ENCODE peak calls at places on chromosome 22, in eight cellular contexts. One of them, this sample, is unnamed.

GRCh38 chr22:42920101-42920820 is 63.2 kb upstream of the ARFGAP3 start:
- DNase-seq in heart right ventricle: no peak
- DNase-seq in HCT116: no peak
- DNase-seq in neuronal stem cell: no peak
- DNase-seq in Peyer's patch: no peak
- DNase-seq in AG10803: peak
- DNase-seq in A549: no peak
- DNase-seq in OCI-LY7: no peak
- DNase-seq in this sample: no peak

GRCh38 chr22:39490966-39491680 is 11.0 kb upstream of the MIEF1 start:
- DNase-seq in AG10803: no peak
- DNase-seq in heart right ventricle: no peak
- DNase-seq in OCI-LY7: no peak
- DNase-seq in Peyer's patch: no peak
- DNase-seq in A549: no peak
- DNase-seq in HCT116: no peak
- DNase-seq in neuronal stem cell: no peak
- DNase-seq in this sample: no peak

GRCh38 chr22:27170491-27170890 is 513.1 kb downstream of the MIAT start:
- DNase-seq in OCI-LY7: no peak
- DNase-seq in A549: peak
- DNase-seq in AG10803: peak
- DNase-seq in Peyer's patch: no peak
- DNase-seq in HCT116: peak
- DNase-seq in heart right ventricle: no peak
- DNase-seq in neuronal stem cell: no peak
- DNase-seq in this sample: peak

GRCh38 chr22:27420817-27421361 is 380.7 kb downstream of the MN1 start:
- DNase-seq in HCT116: no peak
- DNase-seq in AG10803: peak
- DNase-seq in heart right ventricle: peak
- DNase-seq in neuronal stem cell: no peak
- DNase-seq in OCI-LY7: no peak
- DNase-seq in Peyer's patch: peak
- DNase-seq in A549: no peak
- DNase-seq in this sample: peak

GRCh38 chr22:24801906-24802504 is 4.0 kb upstream of the SGSM1 start:
- DNase-seq in heart right ventricle: no peak
- DNase-seq in A549: no peak
- DNase-seq in Peyer's patch: no peak
- DNase-seq in neuronal stem cell: no peak
- DNase-seq in AG10803: no peak
- DNase-seq in OCI-LY7: no peak
- DNase-seq in HCT116: no peak
- DNase-seq in this sample: no peak

GRCh38 chr22:46178755-46179505 is 28.6 kb downstream of the PPARA start:
- DNase-seq in neuronal stem cell: no peak
- DNase-seq in Peyer's patch: no peak
- DNase-seq in heart right ventricle: no peak
- DNase-seq in A549: no peak
- DNase-seq in OCI-LY7: no peak
- DNase-seq in HCT116: no peak
- DNase-seq in AG10803: no peak
- DNase-seq in this sample: no peak

GRCh38 chr22:39149915-39150847 is 2.3 kb downstream of the CBX7 start:
- DNase-seq in OCI-LY7: no peak
- DNase-seq in A549: no peak
- DNase-seq in heart right ventricle: no peak
- DNase-seq in Peyer's patch: no peak
- DNase-seq in HCT116: no peak
- DNase-seq in neuronal stem cell: no peak
- DNase-seq in AG10803: no peak
- DNase-seq in this sample: no peak

GRCh38 chr22:42685941-42686666 is 34.6 kb downstream of the A4GALT start:
- DNase-seq in OCI-LY7: no peak
- DNase-seq in A549: peak
- DNase-seq in heart right ventricle: peak
- DNase-seq in AG10803: no peak
- DNase-seq in neuronal stem cell: no peak
- DNase-seq in HCT116: no peak
- DNase-seq in Peyer's patch: no peak
- DNase-seq in this sample: no peak

GRCh38 chr22:38923463-38924196 is 33.8 kb upstream of the APOBEC3A start:
- DNase-seq in A549: peak
- DNase-seq in Peyer's patch: no peak
- DNase-seq in AG10803: peak
- DNase-seq in HCT116: peak
- DNase-seq in OCI-LY7: no peak
- DNase-seq in neuronal stem cell: no peak
- DNase-seq in heart right ventricle: peak
- DNase-seq in this sample: peak

GRCh38 chr22:38097557-38098409 is 12.7 kb downstream of the BAIAP2L2 start:
- DNase-seq in neuronal stem cell: peak
- DNase-seq in HCT116: peak
- DNase-seq in AG10803: no peak
- DNase-seq in Peyer's patch: no peak
- DNase-seq in OCI-LY7: no peak
- DNase-seq in A549: no peak
- DNase-seq in heart right ventricle: no peak
- DNase-seq in this sample: no peak

GRCh38 chr22:47162865-47163264 is 400.4 kb downstream of the TBC1D22A start:
- DNase-seq in neuronal stem cell: no peak
- DNase-seq in OCI-LY7: no peak
- DNase-seq in heart right ventricle: peak
- DNase-seq in Peyer's patch: no peak
- DNase-seq in HCT116: no peak
- DNase-seq in A549: no peak
- DNase-seq in AG10803: no peak
- DNase-seq in this sample: peak

GRCh38 chr22:35683560-35683959 is 34.1 kb upstream of the APOL5 start:
- DNase-seq in A549: no peak
- DNase-seq in OCI-LY7: no peak
- DNase-seq in Peyer's patch: no peak
- DNase-seq in heart right ventricle: no peak
- DNase-seq in AG10803: no peak
- DNase-seq in HCT116: no peak
- DNase-seq in neuronal stem cell: no peak
- DNase-seq in this sample: no peak

GRCh38 chr22:50289942-50290630 is 17.4 kb downstream of the PLXNB2 start:
- DNase-seq in heart right ventricle: no peak
- DNase-seq in AG10803: no peak
- DNase-seq in Peyer's patch: no peak
- DNase-seq in neuronal stem cell: no peak
- DNase-seq in OCI-LY7: no peak
- DNase-seq in A549: no peak
- DNase-seq in HCT116: no peak
- DNase-seq in this sample: no peak

GRCh38 chr22:27303718-27304117 is 497.8 kb downstream of the MN1 start:
- DNase-seq in HCT116: no peak
- DNase-seq in OCI-LY7: no peak
- DNase-seq in neuronal stem cell: no peak
- DNase-seq in A549: no peak
- DNase-seq in AG10803: no peak
- DNase-seq in Peyer's patch: no peak
- DNase-seq in heart right ventricle: no peak
- DNase-seq in this sample: no peak

GRCh38 chr22:19361501-19362103 is 69.9 kb downstream of the HIRA start:
- DNase-seq in heart right ventricle: no peak
- DNase-seq in Peyer's patch: peak
- DNase-seq in HCT116: no peak
- DNase-seq in A549: no peak
- DNase-seq in AG10803: no peak
- DNase-seq in neuronal stem cell: no peak
- DNase-seq in OCI-LY7: peak
- DNase-seq in this sample: no peak

GRCh38 chr22:39244496-39245129 is at the start of gene PDGFB:
- DNase-seq in heart right ventricle: peak
- DNase-seq in OCI-LY7: no peak
- DNase-seq in AG10803: no peak
- DNase-seq in A549: no peak
- DNase-seq in neuronal stem cell: no peak
- DNase-seq in Peyer's patch: no peak
- DNase-seq in HCT116: no peak
- DNase-seq in this sample: no peak

GRCh38 chr22:19958083-19959042 is 16.7 kb upstream of the TXNRD2 start:
- DNase-seq in heart right ventricle: no peak
- DNase-seq in AG10803: peak
- DNase-seq in HCT116: no peak
- DNase-seq in OCI-LY7: no peak
- DNase-seq in A549: no peak
- DNase-seq in Peyer's patch: no peak
- DNase-seq in neuronal stem cell: no peak
- DNase-seq in this sample: no peak

GRCh38 chr22:29074276-29074625 is 1.4 kb downstream of the KREMEN1 start:
- DNase-seq in neuronal stem cell: no peak
- DNase-seq in Peyer's patch: no peak
- DNase-seq in OCI-LY7: no peak
- DNase-seq in A549: no peak
- DNase-seq in heart right ventricle: no peak
- DNase-seq in AG10803: no peak
- DNase-seq in HCT116: no peak
- DNase-seq in this sample: no peak
- H3K4me3 ChIP-seq in neuronal stem cell: no peak
- H3K4me3 ChIP-seq in Peyer's patch: peak
- H3K4me3 ChIP-seq in OCI-LY7: no peak
- H3K4me3 ChIP-seq in A549: no peak
- H3K4me3 ChIP-seq in heart right ventricle: peak
- H3K4me3 ChIP-seq in AG10803: peak
- H3K4me3 ChIP-seq in HCT116: peak
- H3K4me3 ChIP-seq in this sample: no peak

DNA sequence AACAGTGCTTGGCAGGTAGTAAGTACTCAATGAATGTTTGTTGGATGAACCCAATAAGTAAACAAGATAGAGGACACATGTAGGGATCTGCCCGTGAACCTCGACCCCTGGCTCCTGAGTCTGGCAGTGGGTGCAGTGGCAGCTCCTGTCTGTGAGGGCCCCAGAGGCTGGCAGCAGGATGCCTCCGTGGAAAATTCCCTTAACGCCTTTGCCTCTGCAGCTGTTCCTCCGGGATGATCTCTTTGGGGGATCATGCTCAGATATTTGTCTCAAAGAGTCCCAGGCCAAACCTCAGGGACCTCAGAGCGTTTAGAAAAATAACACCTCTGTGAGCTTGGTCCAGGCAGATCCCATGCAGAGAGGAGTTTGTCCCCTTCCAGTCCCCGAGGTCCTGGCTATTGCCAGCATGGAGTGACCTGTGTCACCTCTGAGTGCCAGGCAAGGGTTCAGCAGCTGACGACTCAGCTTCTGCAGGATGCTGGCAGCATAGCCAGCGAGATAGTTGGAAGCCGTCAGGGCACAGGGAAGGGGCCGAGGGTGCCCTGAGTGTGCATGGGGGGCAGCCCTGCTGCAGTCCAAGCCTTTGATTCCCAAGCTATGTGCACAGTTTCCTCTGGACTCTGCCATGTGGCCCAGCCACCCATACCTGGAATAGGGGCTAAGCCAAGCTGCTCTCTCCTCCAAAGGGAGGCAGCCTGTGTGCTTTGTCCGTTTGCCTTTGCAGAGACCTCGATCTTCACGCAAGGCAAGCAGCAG is 613 bp upstream of the MCHR1 start:
- DNase-seq in neuronal stem cell: no peak
- DNase-seq in AG10803: no peak
- DNase-seq in HCT116: no peak
- DNase-seq in heart right ventricle: no peak
- DNase-seq in A549: no peak
- DNase-seq in OCI-LY7: no peak
- DNase-seq in Peyer's patch: no peak
- DNase-seq in this sample: no peak
- H3K4me3 ChIP-seq in neuronal stem cell: no peak
- H3K4me3 ChIP-seq in AG10803: peak
- H3K4me3 ChIP-seq in HCT116: no peak
- H3K4me3 ChIP-seq in heart right ventricle: no peak
- H3K4me3 ChIP-seq in A549: no peak
- H3K4me3 ChIP-seq in OCI-LY7: no peak
- H3K4me3 ChIP-seq in Peyer's patch: no peak
- H3K4me3 ChIP-seq in this sample: no peak

DNA sequence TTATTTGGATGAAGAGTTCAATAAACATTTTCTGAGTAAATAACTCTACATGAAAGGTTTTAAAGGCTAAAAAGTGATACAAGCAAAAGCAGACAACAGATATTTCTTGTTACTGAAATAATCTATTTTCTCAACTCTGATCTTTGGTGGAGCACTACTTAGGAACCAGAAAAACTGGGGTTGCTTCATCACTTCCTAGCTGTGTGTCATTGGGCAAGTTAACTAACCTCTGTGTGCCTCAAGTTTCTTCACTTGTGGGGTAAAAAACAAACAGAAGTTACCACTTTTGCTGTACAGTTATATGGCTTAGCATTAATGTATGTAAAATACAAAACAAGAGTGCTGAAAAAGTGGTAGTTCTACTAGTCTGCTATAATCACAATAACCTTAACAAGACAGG is 5.6 kb downstream of the MAPK1 start:
- DNase-seq in neuronal stem cell: no peak
- DNase-seq in A549: no peak
- DNase-seq in OCI-LY7: no peak
- DNase-seq in AG10803: no peak
- DNase-seq in Peyer's patch: no peak
- DNase-seq in heart right ventricle: no peak
- DNase-seq in HCT116: no peak
- DNase-seq in this sample: no peak
- H3K4me3 ChIP-seq in neuronal stem cell: no peak
- H3K4me3 ChIP-seq in A549: no peak
- H3K4me3 ChIP-seq in OCI-LY7: no peak
- H3K4me3 ChIP-seq in AG10803: no peak
- H3K4me3 ChIP-seq in Peyer's patch: no peak
- H3K4me3 ChIP-seq in heart right ventricle: no peak
- H3K4me3 ChIP-seq in HCT116: no peak
- H3K4me3 ChIP-seq in this sample: no peak

GRCh38 chr22:48605856-48606255 is 1221.8 kb downstream of the BRD1 start:
- DNase-seq in AG10803: no peak
- DNase-seq in A549: peak
- DNase-seq in neuronal stem cell: no peak
- DNase-seq in OCI-LY7: no peak
- DNase-seq in HCT116: no peak
- DNase-seq in Peyer's patch: no peak
- DNase-seq in heart right ventricle: no peak
- DNase-seq in this sample: no peak

GRCh38 chr22:48612077-48612995 is 1215.3 kb downstream of the BRD1 start:
- DNase-seq in A549: no peak
- DNase-seq in AG10803: no peak
- DNase-seq in Peyer's patch: no peak
- DNase-seq in heart right ventricle: no peak
- DNase-seq in HCT116: no peak
- DNase-seq in OCI-LY7: no peak
- DNase-seq in neuronal stem cell: no peak
- DNase-seq in this sample: no peak

GRCh38 chr22:48606684-48607307 is 1220.9 kb downstream of the BRD1 start:
- DNase-seq in Peyer's patch: no peak
- DNase-seq in AG10803: no peak
- DNase-seq in OCI-LY7: no peak
- DNase-seq in A549: no peak
- DNase-seq in HCT116: no peak
- DNase-seq in neuronal stem cell: no peak
- DNase-seq in heart right ventricle: no peak
- DNase-seq in this sample: no peak

GRCh38 chr22:48607901-48608650 is 1219.6 kb downstream of the BRD1 start:
- DNase-seq in heart right ventricle: no peak
- DNase-seq in HCT116: no peak
- DNase-seq in OCI-LY7: no peak
- DNase-seq in Peyer's patch: no peak
- DNase-seq in A549: no peak
- DNase-seq in AG10803: peak
- DNase-seq in neuronal stem cell: no peak
- DNase-seq in this sample: no peak

GRCh38 chr22:48609279-48609865 is 1218.3 kb downstream of the BRD1 start:
- DNase-seq in AG10803: no peak
- DNase-seq in neuronal stem cell: no peak
- DNase-seq in A549: no peak
- DNase-seq in heart right ventricle: no peak
- DNase-seq in OCI-LY7: no peak
- DNase-seq in Peyer's patch: no peak
- DNase-seq in HCT116: no peak
- DNase-seq in this sample: no peak
- H3K4me3 ChIP-seq in AG10803: no peak
- H3K4me3 ChIP-seq in neuronal stem cell: no peak
- H3K4me3 ChIP-seq in A549: no peak
- H3K4me3 ChIP-seq in heart right ventricle: no peak
- H3K4me3 ChIP-seq in OCI-LY7: no peak
- H3K4me3 ChIP-seq in Peyer's patch: no peak
- H3K4me3 ChIP-seq in HCT116: no peak
- H3K4me3 ChIP-seq in this sample: no peak